ENCODE peak calls at places on chromosomes 5 and 9, in four cellular contexts. X, O, S and N are unnamed samples.

GRCh38 chr5:31809037-31809910 is 170.3 kb downstream of the PDZD2 start:
- DNase-seq in O (no peak), X (peak), S (peak), N (peak)

GRCh38 chr5:71905804-71906711 is 187.0 kb downstream of the CARTPT start:
- DNase-seq in X (no peak), S (peak), O (no peak), N (no peak)

GRCh38 chr9:1869843-1870242 is 145.3 kb upstream of the SMARCA2 start:
- DNase-seq in X (peak), O (no peak), S (peak), N (no peak)

GRCh38 chr9:101029300-101030021 is 934 bp downstream of the PLPPR1 start:
- DNase-seq in X (peak), O (no peak), S (no peak), N (no peak)

GRCh38 chr5:65137631-65138030 is 344.1 kb downstream of the ADAMTS6 start:
- DNase-seq in X (no peak), O (no peak), S (no peak), N (no peak)

GRCh38 chr5:9955586-9955985 is 294.1 kb downstream of the ATPSCKMT start:
- DNase-seq in O (no peak), X (no peak), S (no peak), N (no peak)

GRCh38 chr9:117103711-117104110 is 311.1 kb downstream of the ASTN2 start:
- DNase-seq in X (no peak), O (no peak), S (no peak), N (no peak)

GRCh38 chr5:13746026-13746425 is 198.5 kb downstream of the DNAH5 start:
- DNase-seq in S (no peak), X (no peak), O (no peak), N (no peak)

GRCh38 chr5:75006821-75007536 is 45.4 kb downstream of the GCNT4 start:
- DNase-seq in X (no peak), S (no peak), O (no peak), N (no peak)

GRCh38 chr9:79129865-79130480 is 441.8 kb upstream of the TLE4 start:
- DNase-seq in O (no peak), S (peak), X (peak), N (peak)

GRCh38 chr5:95564450-95564849 is 9.5 kb downstream of the ARSK start:
- DNase-seq in S (no peak), X (no peak), O (no peak), N (no peak)

GRCh38 chr9:130629443-130630090 is 34.8 kb upstream of the PRDM12 start:
- DNase-seq in O (no peak), S (no peak), X (no peak), N (no peak)

GRCh38 chr5:120765189-120765588 is 301.1 kb downstream of the PRR16 start:
- DNase-seq in X (no peak), O (no peak), S (no peak), N (no peak)

GRCh38 chr5:43193171-43193951 is 1.3 kb downstream of the NIM1K start:
- DNase-seq in O (peak), S (peak), X (peak), N (peak)

GRCh38 chr9:120265791-120266190 is 314.2 kb downstream of the CDK5RAP2 start:
- DNase-seq in O (no peak), X (no peak), S (peak), N (no peak)

GRCh38 chr5:113387844-113388243 is 46.9 kb downstream of the TSSK1B start:
- DNase-seq in O (no peak), S (no peak), X (no peak), N (no peak)

GRCh38 chr5:125140855-125141254 is 394.4 kb upstream of the ZNF608 start:
- DNase-seq in S (peak), O (no peak), X (peak), N (no peak)

GRCh38 chr5:59164041-59164830 is 581.4 kb downstream of the RAB3C start:
- DNase-seq in X (no peak), O (no peak), S (no peak), N (no peak)

GRCh38 chr9:106718996-106719395 is 144.0 kb upstream of the ZNF462 start:
- DNase-seq in X (no peak), S (no peak), O (no peak), N (no peak)

GRCh38 chr9:36486933-36487481 is 85.7 kb upstream of the MELK start:
- DNase-seq in S (no peak), O (peak), X (peak), N (no peak)

GRCh38 chr5:111411321-111411720 is 101.0 kb downstream of the STARD4 start:
- DNase-seq in X (no peak), S (no peak), O (no peak), N (no peak)

GRCh38 chr5:17001418-17001817 is 65.3 kb upstream of the MYO10 start:
- DNase-seq in S (no peak), X (no peak), O (no peak), N (no peak)

GRCh38 chr5:35811108-35811741 is 45.5 kb upstream of the IL7R start:
- DNase-seq in X (no peak), O (peak), S (no peak), N (no peak)

GRCh38 chr5:39283231-39283818 is 64.0 kb upstream of the FYB1 start:
- DNase-seq in X (peak), O (peak), S (peak), N (peak)

GRCh38 chr5:37807902-37808301 is 31.9 kb downstream of the GDNF start:
- DNase-seq in X (no peak), O (no peak), S (no peak), N (no peak)

GRCh38 chr9:108271646-108272349 is 584.0 kb downstream of the ACTL7B start:
- DNase-seq in O (no peak), S (peak), X (peak), N (peak)